ENCODE peak calls at places on chromosomes 1 and 21, in eight cellular contexts. P, W, H, Y, A, D, J and O are unnamed samples. For H3K4me1, the result is how much of the 10 kb centered on the place peaks cover.

GRCh38 chr1:153390938-153391710 is at the start of gene S100A8:
- DNase-seq in P (peak), W (peak), H (peak), Y (no peak), A (peak), D (no peak), J (peak), O (no peak)

GRCh38 chr1:21489146-21489545 is 20.1 kb upstream of the ALPL start:
- DNase-seq in P (no peak), W (no peak), H (no peak), Y (no peak), A (no peak), D (no peak), J (no peak), O (no peak)

GRCh38 chr1:47644216-47644581 is 206.4 kb downstream of the FOXD2 start:
- DNase-seq in P (no peak), W (no peak), H (no peak), Y (peak), A (no peak), D (no peak), J (no peak), O (no peak)

GRCh38 chr21:41837756-41838297 is 41.3 kb downstream of the PRDM15 start:
- DNase-seq in P (no peak), W (no peak), H (no peak), Y (no peak), A (no peak), D (no peak), J (no peak), O (no peak)

GRCh38 chr1:11712285-11712684 is 20.8 kb downstream of the DRAXIN start:
- DNase-seq in P (no peak), W (no peak), H (no peak), Y (no peak), A (no peak), D (no peak), J (no peak), O (no peak)

GRCh38 chr1:230067871-230068814 is 1.1 kb downstream of the GALNT2 start:
- DNase-seq in P (peak), W (no peak), H (peak), Y (peak), A (no peak), D (peak), J (no peak), O (peak)

GRCh38 chr1:229158317-229159294 is 112.3 kb upstream of the RAB4A start:
- DNase-seq in P (no peak), W (peak), H (peak), Y (no peak), A (no peak), D (no peak), J (no peak), O (no peak)

GRCh38 chr1:210754931-210755670 is 378.8 kb downstream of the KCNH1 start:
- DNase-seq in P (no peak), W (no peak), H (no peak), Y (peak), A (no peak), D (no peak), J (no peak), O (no peak)

GRCh38 chr1:41255978-41256377 is 13.9 kb upstream of the SCMH1 start:
- DNase-seq in P (no peak), W (no peak), H (no peak), Y (no peak), A (no peak), D (no peak), J (no peak), O (no peak)

GRCh38 chr1:84339503-84339902 is 38.0 kb downstream of the SAMD13 start:
- DNase-seq in P (no peak), W (no peak), H (no peak), Y (no peak), A (no peak), D (no peak), J (no peak), O (no peak)

GRCh38 chr1:24769656-24770651 is 24.7 kb downstream of the CLIC4 start:
- DNase-seq in P (no peak), W (no peak), H (no peak), Y (peak), A (no peak), D (no peak), J (no peak), O (no peak)

GRCh38 chr1:4119516-4120220 is 219.6 kb upstream of the C1orf174 start:
- DNase-seq in P (no peak), W (no peak), H (no peak), Y (no peak), A (no peak), D (no peak), J (peak), O (no peak)

GRCh38 chr1:108816049-108816882 is 40.6 kb downstream of the AKNAD1 start:
- DNase-seq in P (peak), W (peak), H (peak), Y (peak), A (peak), D (peak), J (peak), O (peak)

GRCh38 chr1:77370161-77370560 is 88.3 kb downstream of the AK5 start:
- DNase-seq in P (no peak), W (no peak), H (no peak), Y (no peak), A (no peak), D (no peak), J (no peak), O (no peak)

GRCh38 chr1:202189919-202190715 is 3.5 kb upstream of the LGR6 start:
- DNase-seq in P (no peak), W (no peak), H (peak), Y (peak), A (no peak), D (no peak), J (no peak), O (no peak)

GRCh38 chr1:208235983-208236761 is 8.0 kb downstream of the PLXNA2 start:
- DNase-seq in P (peak), W (peak), H (peak), Y (peak), A (peak), D (peak), J (no peak), O (no peak)

GRCh38 chr21:36932417-36932816 is 34.1 kb downstream of the HLCS start:
- DNase-seq in P (no peak), W (no peak), H (no peak), Y (no peak), A (no peak), D (no peak), J (no peak), O (no peak)

GRCh38 chr1:23403038-23403336 is 21.6 kb downstream of the TCEA3 start:
- DNase-seq in P (no peak), W (no peak), H (no peak), Y (peak), A (no peak), D (no peak), J (no peak), O (peak)

GRCh38 chr1:63624911-63625310 is 31.7 kb downstream of the PGM1 start:
- DNase-seq in P (no peak), W (no peak), H (no peak), Y (no peak), A (no peak), D (no peak), J (no peak), O (no peak)
- TF ChIP-seq CTCF in P (peak), W (no peak), H (no peak), Y (no peak), A (no peak), D (no peak), J (no peak), O (no peak)

DNA sequence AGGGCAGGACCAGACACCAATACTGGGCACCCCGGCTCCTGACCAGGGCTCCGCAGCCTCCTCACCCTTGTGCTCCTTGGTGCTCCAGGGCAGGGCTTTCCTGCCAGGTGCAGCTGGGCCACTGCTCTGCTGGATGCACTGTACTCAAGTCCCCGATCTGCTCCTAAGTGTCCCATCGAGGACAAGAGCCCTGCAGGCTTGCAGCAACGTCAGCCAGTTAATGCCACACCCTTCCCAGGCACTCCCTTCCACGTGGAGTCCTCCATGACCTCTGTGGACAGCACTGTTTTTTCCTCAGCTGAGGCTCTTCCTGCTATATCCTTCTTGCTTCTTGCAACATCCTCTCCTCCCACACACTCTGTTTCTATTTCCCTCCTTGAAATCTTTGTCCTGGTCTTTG is 94.0 kb upstream of the NGF start:
- DNase-seq in P (no peak), W (no peak), H (no peak), Y (peak), A (no peak), D (no peak), J (no peak), O (no peak)
- H3K27ac ChIP-seq in P (no peak), W (no peak), H (no peak), Y (no peak), A (no peak), D (no peak), J (no peak), O (no peak)

DNA sequence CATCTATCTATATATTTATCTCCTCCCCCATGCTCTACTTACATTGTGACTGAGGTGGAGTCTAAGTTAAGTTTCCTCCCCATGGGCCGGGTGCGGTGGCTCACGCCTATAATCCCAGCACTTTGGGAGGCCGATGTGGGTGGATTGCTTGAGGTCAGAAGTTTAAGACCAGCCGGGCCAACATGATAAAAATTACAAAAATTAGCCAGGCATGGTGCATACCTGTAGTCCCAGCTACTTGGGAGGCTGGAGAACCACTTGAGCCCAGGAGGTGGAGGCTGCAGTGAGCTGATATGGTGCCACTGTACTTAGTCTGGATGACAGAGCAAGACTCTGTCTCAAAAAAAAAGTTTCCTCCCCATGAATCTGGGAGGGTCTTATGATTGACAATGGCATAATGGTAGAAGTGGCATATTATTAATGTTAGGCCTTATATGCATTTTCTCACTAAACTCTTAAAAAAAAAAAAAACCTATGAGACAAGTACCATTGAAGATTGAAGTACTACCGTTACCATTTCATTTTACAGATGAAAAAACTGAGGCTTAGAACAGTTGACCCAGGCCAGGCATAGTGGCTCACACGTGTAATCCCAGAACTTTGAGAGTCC is 11.2 kb downstream of the F11R start:
- DNase-seq in P (no peak), W (no peak), H (no peak), Y (no peak), A (no peak), D (no peak), J (no peak), O (no peak)
- H3K4me1 ChIP-seq in P (under half), W (under half), H (under half), Y (under half), A (under half), D (under half), J (under half), O (under half)

GRCh38 chr1:247268390-247269045 is 12.6 kb downstream of the VN1R5 start:
- DNase-seq in P (no peak), W (no peak), H (no peak), Y (no peak), A (no peak), D (no peak), J (no peak), O (no peak)
- TF ChIP-seq CTCF in P (no peak), W (no peak), H (no peak), Y (no peak), A (no peak), D (no peak), J (no peak), O (no peak)

GRCh38 chr21:43741425-43742096 is 22.6 kb downstream of the PDXK start:
- DNase-seq in P (no peak), W (no peak), H (no peak), Y (no peak), A (no peak), D (peak), J (no peak), O (no peak)

GRCh38 chr21:43737158-43737950 is 18.4 kb downstream of the PDXK start:
- DNase-seq in P (no peak), W (no peak), H (no peak), Y (no peak), A (no peak), D (no peak), J (no peak), O (no peak)

GRCh38 chr21:43743934-43744333 is 25.0 kb downstream of the PDXK start:
- DNase-seq in P (no peak), W (no peak), H (no peak), Y (no peak), A (no peak), D (no peak), J (no peak), O (no peak)

GRCh38 chr21:43739648-43740435 is 20.9 kb downstream of the PDXK start:
- DNase-seq in P (no peak), W (no peak), H (no peak), Y (no peak), A (no peak), D (peak), J (no peak), O (peak)

GRCh38 chr21:43740497-43741156 is 21.7 kb downstream of the PDXK start:
- DNase-seq in P (no peak), W (peak), H (peak), Y (peak), A (peak), D (peak), J (peak), O (peak)
- H3K27ac ChIP-seq in P (peak), W (no peak), H (peak), Y (peak), A (peak), D (peak), J (peak), O (peak)

GRCh38 chr1:156705918-156706646 is 699 bp upstream of the CRABP2 start:
- DNase-seq in P (peak), W (peak), H (peak), Y (peak), A (peak), D (peak), J (peak), O (peak)
- H3K4me1 ChIP-seq in P (under half), W (under half), H (under half), Y (half or more), A (under half), D (under half), J (half or more), O (under half)

DNA sequence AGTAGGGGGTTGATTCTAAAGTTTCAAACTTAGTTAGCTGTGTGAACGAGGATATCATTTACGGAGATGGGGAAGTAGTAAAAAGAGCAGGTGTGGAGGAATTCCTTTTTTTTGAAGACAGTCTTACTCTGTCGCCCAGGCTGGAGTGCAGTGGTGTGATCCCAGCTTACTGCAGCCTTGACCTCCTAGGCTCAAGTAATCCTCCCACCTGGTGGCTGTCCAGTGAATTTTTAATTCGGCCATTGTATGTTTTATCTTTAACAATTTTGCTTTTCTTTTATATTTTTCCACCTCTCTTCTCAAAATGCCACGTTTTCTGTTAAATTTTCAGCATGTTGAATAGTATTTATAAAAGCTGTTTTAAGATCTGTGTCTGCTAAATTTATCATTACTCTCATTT is 12.3 kb upstream of the CENPF start:
- DNase-seq in P (no peak), W (no peak), H (no peak), Y (no peak), A (no peak), D (no peak), J (no peak), O (no peak)
- TF ChIP-seq CTCF in P (no peak), W (no peak), H (no peak), Y (no peak), A (no peak), D (no peak), J (no peak), O (no peak)

GRCh38 chr1:67458663-67459062 is 28.5 kb upstream of the SERBP1 start:
- DNase-seq in P (no peak), W (no peak), H (no peak), Y (no peak), A (no peak), D (no peak), J (no peak), O (no peak)
- H3K27ac ChIP-seq in P (no peak), W (no peak), H (no peak), Y (no peak), A (no peak), D (no peak), J (no peak), O (no peak)

DNA sequence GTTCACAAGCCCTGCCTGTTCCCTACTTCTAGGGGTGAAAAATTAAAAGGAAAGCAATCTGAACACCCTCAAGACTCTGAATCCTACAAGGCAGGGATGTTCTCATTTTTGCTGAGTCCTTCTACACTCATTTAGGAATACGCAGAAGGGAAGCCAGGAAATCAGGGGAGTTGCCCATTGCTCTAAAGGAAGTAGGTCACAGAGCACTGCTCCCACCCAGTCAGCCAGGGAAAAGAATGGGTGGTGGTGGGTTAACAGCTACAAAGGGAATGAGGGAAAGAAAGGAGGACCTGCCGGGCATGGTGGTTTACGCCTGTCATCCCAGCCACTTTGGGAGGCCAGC is 2.4 kb upstream of the CTTNBP2NL start:
- DNase-seq in P (no peak), W (peak), H (no peak), Y (no peak), A (no peak), D (no peak), J (no peak), O (no peak)
- H3K4me1 ChIP-seq in P (half or more), W (under half), H (under half), Y (under half), A (under half), D (under half), J (under half), O (under half)